ENCODE peak calls at places on chromosomes 4 and X, in ten cellular contexts. One of them, this sample, is unnamed.

GRCh38 chr4:63607186-63607872 is 801.9 kb downstream of the TECRL start:
- DNase-seq in activated CD4-positive, alpha-beta T cell treated with anti-CD3 and anti-CD28 coated beads for 48 hours: no peak
- DNase-seq in astrocyte of the hippocampus: no peak
- DNase-seq in hypothalamus: no peak
- DNase-seq in smooth muscle cell of the brain vasculature: no peak
- DNase-seq in NCI-H510A treated with DMSO at 0.1 percent for 48 hours: peak
- DNase-seq in heart left ventricle: no peak
- DNase-seq in activated CD4-positive, alpha-beta memory T cell treated with anti-CD3 and anti-CD28 coated beads, Interleukin-2, amount 10 ng/mL, durations not matched to agents 7 days and 5 days: no peak
- DNase-seq in AG20443: no peak
- DNase-seq in endothelial cell: no peak
- DNase-seq in this sample: no peak

GRCh38 chr4:120633810-120634209 is 288.7 kb downstream of the PRDM5 start:
- DNase-seq in hypothalamus: no peak
- DNase-seq in NCI-H510A treated with DMSO at 0.1 percent for 48 hours: no peak
- DNase-seq in smooth muscle cell of the brain vasculature: no peak
- DNase-seq in activated CD4-positive, alpha-beta memory T cell treated with anti-CD3 and anti-CD28 coated beads, Interleukin-2, amount 10 ng/mL, durations not matched to agents 7 days and 5 days: no peak
- DNase-seq in heart left ventricle: no peak
- DNase-seq in endothelial cell: no peak
- DNase-seq in astrocyte of the hippocampus: no peak
- DNase-seq in AG20443: no peak
- DNase-seq in activated CD4-positive, alpha-beta T cell treated with anti-CD3 and anti-CD28 coated beads for 48 hours: no peak
- DNase-seq in this sample: no peak

GRCh38 chr4:76894537-76894936 is 3.4 kb downstream of the SOWAHB start:
- DNase-seq in hypothalamus: no peak
- DNase-seq in activated CD4-positive, alpha-beta T cell treated with anti-CD3 and anti-CD28 coated beads for 48 hours: no peak
- DNase-seq in activated CD4-positive, alpha-beta memory T cell treated with anti-CD3 and anti-CD28 coated beads, Interleukin-2, amount 10 ng/mL, durations not matched to agents 7 days and 5 days: no peak
- DNase-seq in smooth muscle cell of the brain vasculature: no peak
- DNase-seq in astrocyte of the hippocampus: no peak
- DNase-seq in NCI-H510A treated with DMSO at 0.1 percent for 48 hours: no peak
- DNase-seq in AG20443: no peak
- DNase-seq in endothelial cell: no peak
- DNase-seq in heart left ventricle: no peak
- DNase-seq in this sample: no peak

GRCh38 chr4:30837131-30837539 is 117.0 kb downstream of the PCDH7 start:
- DNase-seq in NCI-H510A treated with DMSO at 0.1 percent for 48 hours: no peak
- DNase-seq in smooth muscle cell of the brain vasculature: no peak
- DNase-seq in endothelial cell: no peak
- DNase-seq in activated CD4-positive, alpha-beta T cell treated with anti-CD3 and anti-CD28 coated beads for 48 hours: no peak
- DNase-seq in heart left ventricle: no peak
- DNase-seq in AG20443: peak
- DNase-seq in activated CD4-positive, alpha-beta memory T cell treated with anti-CD3 and anti-CD28 coated beads, Interleukin-2, amount 10 ng/mL, durations not matched to agents 7 days and 5 days: no peak
- DNase-seq in astrocyte of the hippocampus: peak
- DNase-seq in hypothalamus: no peak
- DNase-seq in this sample: no peak

GRCh38 chrX:37922926-37923325 is 75.6 kb upstream of the DYNLT3 start:
- DNase-seq in NCI-H510A treated with DMSO at 0.1 percent for 48 hours: no peak
- DNase-seq in astrocyte of the hippocampus: no peak
- DNase-seq in heart left ventricle: no peak
- DNase-seq in activated CD4-positive, alpha-beta memory T cell treated with anti-CD3 and anti-CD28 coated beads, Interleukin-2, amount 10 ng/mL, durations not matched to agents 7 days and 5 days: no peak
- DNase-seq in endothelial cell: no peak
- DNase-seq in hypothalamus: no peak
- DNase-seq in smooth muscle cell of the brain vasculature: no peak
- DNase-seq in AG20443: no peak
- DNase-seq in activated CD4-positive, alpha-beta T cell treated with anti-CD3 and anti-CD28 coated beads for 48 hours: no peak
- DNase-seq in this sample: no peak

GRCh38 chr4:1052231-1052671 is 40.8 kb downstream of the FGFRL1 start:
- DNase-seq in smooth muscle cell of the brain vasculature: no peak
- DNase-seq in hypothalamus: no peak
- DNase-seq in activated CD4-positive, alpha-beta T cell treated with anti-CD3 and anti-CD28 coated beads for 48 hours: no peak
- DNase-seq in endothelial cell: no peak
- DNase-seq in AG20443: no peak
- DNase-seq in NCI-H510A treated with DMSO at 0.1 percent for 48 hours: no peak
- DNase-seq in astrocyte of the hippocampus: no peak
- DNase-seq in heart left ventricle: no peak
- DNase-seq in activated CD4-positive, alpha-beta memory T cell treated with anti-CD3 and anti-CD28 coated beads, Interleukin-2, amount 10 ng/mL, durations not matched to agents 7 days and 5 days: no peak
- DNase-seq in this sample: no peak

GRCh38 chr4:8182294-8182693 is 16.8 kb upstream of the SH3TC1 start:
- DNase-seq in heart left ventricle: no peak
- DNase-seq in hypothalamus: no peak
- DNase-seq in endothelial cell: no peak
- DNase-seq in smooth muscle cell of the brain vasculature: no peak
- DNase-seq in activated CD4-positive, alpha-beta T cell treated with anti-CD3 and anti-CD28 coated beads for 48 hours: no peak
- DNase-seq in NCI-H510A treated with DMSO at 0.1 percent for 48 hours: no peak
- DNase-seq in AG20443: no peak
- DNase-seq in activated CD4-positive, alpha-beta memory T cell treated with anti-CD3 and anti-CD28 coated beads, Interleukin-2, amount 10 ng/mL, durations not matched to agents 7 days and 5 days: no peak
- DNase-seq in astrocyte of the hippocampus: no peak
- DNase-seq in this sample: no peak

GRCh38 chrX:45771560-45772340 is 571.1 kb upstream of the DIPK2B start:
- DNase-seq in activated CD4-positive, alpha-beta T cell treated with anti-CD3 and anti-CD28 coated beads for 48 hours: peak
- DNase-seq in AG20443: no peak
- DNase-seq in NCI-H510A treated with DMSO at 0.1 percent for 48 hours: no peak
- DNase-seq in hypothalamus: no peak
- DNase-seq in astrocyte of the hippocampus: peak
- DNase-seq in endothelial cell: no peak
- DNase-seq in smooth muscle cell of the brain vasculature: no peak
- DNase-seq in heart left ventricle: peak
- DNase-seq in activated CD4-positive, alpha-beta memory T cell treated with anti-CD3 and anti-CD28 coated beads, Interleukin-2, amount 10 ng/mL, durations not matched to agents 7 days and 5 days: peak
- DNase-seq in this sample: peak

GRCh38 chr4:76120199-76120598 is 28.0 kb downstream of the NUP54 start:
- DNase-seq in heart left ventricle: no peak
- DNase-seq in hypothalamus: no peak
- DNase-seq in NCI-H510A treated with DMSO at 0.1 percent for 48 hours: no peak
- DNase-seq in activated CD4-positive, alpha-beta T cell treated with anti-CD3 and anti-CD28 coated beads for 48 hours: no peak
- DNase-seq in astrocyte of the hippocampus: no peak
- DNase-seq in AG20443: no peak
- DNase-seq in smooth muscle cell of the brain vasculature: no peak
- DNase-seq in activated CD4-positive, alpha-beta memory T cell treated with anti-CD3 and anti-CD28 coated beads, Interleukin-2, amount 10 ng/mL, durations not matched to agents 7 days and 5 days: no peak
- DNase-seq in endothelial cell: no peak
- DNase-seq in this sample: no peak

GRCh38 chr4:84254537-84254936 is 244.6 kb downstream of the NKX6-1 start:
- DNase-seq in NCI-H510A treated with DMSO at 0.1 percent for 48 hours: no peak
- DNase-seq in activated CD4-positive, alpha-beta T cell treated with anti-CD3 and anti-CD28 coated beads for 48 hours: no peak
- DNase-seq in smooth muscle cell of the brain vasculature: no peak
- DNase-seq in heart left ventricle: no peak
- DNase-seq in AG20443: no peak
- DNase-seq in activated CD4-positive, alpha-beta memory T cell treated with anti-CD3 and anti-CD28 coated beads, Interleukin-2, amount 10 ng/mL, durations not matched to agents 7 days and 5 days: no peak
- DNase-seq in astrocyte of the hippocampus: no peak
- DNase-seq in endothelial cell: no peak
- DNase-seq in hypothalamus: no peak
- DNase-seq in this sample: no peak

GRCh38 chr4:20276848-20277247 is 25.1 kb downstream of the SLIT2 start:
- DNase-seq in endothelial cell: no peak
- DNase-seq in hypothalamus: no peak
- DNase-seq in NCI-H510A treated with DMSO at 0.1 percent for 48 hours: no peak
- DNase-seq in heart left ventricle: no peak
- DNase-seq in AG20443: no peak
- DNase-seq in activated CD4-positive, alpha-beta memory T cell treated with anti-CD3 and anti-CD28 coated beads, Interleukin-2, amount 10 ng/mL, durations not matched to agents 7 days and 5 days: no peak
- DNase-seq in smooth muscle cell of the brain vasculature: no peak
- DNase-seq in astrocyte of the hippocampus: no peak
- DNase-seq in activated CD4-positive, alpha-beta T cell treated with anti-CD3 and anti-CD28 coated beads for 48 hours: no peak
- DNase-seq in this sample: no peak

GRCh38 chr4:8305851-8306361 is 36.4 kb downstream of the HTRA3 start:
- DNase-seq in hypothalamus: no peak
- DNase-seq in endothelial cell: no peak
- DNase-seq in AG20443: no peak
- DNase-seq in activated CD4-positive, alpha-beta T cell treated with anti-CD3 and anti-CD28 coated beads for 48 hours: no peak
- DNase-seq in NCI-H510A treated with DMSO at 0.1 percent for 48 hours: no peak
- DNase-seq in activated CD4-positive, alpha-beta memory T cell treated with anti-CD3 and anti-CD28 coated beads, Interleukin-2, amount 10 ng/mL, durations not matched to agents 7 days and 5 days: no peak
- DNase-seq in heart left ventricle: peak
- DNase-seq in astrocyte of the hippocampus: no peak
- DNase-seq in smooth muscle cell of the brain vasculature: no peak
- DNase-seq in this sample: no peak

GRCh38 chr4:85409251-85409650 is 65.7 kb upstream of the ARHGAP24 start:
- DNase-seq in AG20443: no peak
- DNase-seq in smooth muscle cell of the brain vasculature: no peak
- DNase-seq in activated CD4-positive, alpha-beta T cell treated with anti-CD3 and anti-CD28 coated beads for 48 hours: no peak
- DNase-seq in NCI-H510A treated with DMSO at 0.1 percent for 48 hours: no peak
- DNase-seq in astrocyte of the hippocampus: no peak
- DNase-seq in activated CD4-positive, alpha-beta memory T cell treated with anti-CD3 and anti-CD28 coated beads, Interleukin-2, amount 10 ng/mL, durations not matched to agents 7 days and 5 days: no peak
- DNase-seq in endothelial cell: no peak
- DNase-seq in heart left ventricle: no peak
- DNase-seq in hypothalamus: no peak
- DNase-seq in this sample: no peak

GRCh38 chrX:44428989-44429627 is 85.6 kb upstream of the EFHC2 start:
- DNase-seq in NCI-H510A treated with DMSO at 0.1 percent for 48 hours: no peak
- DNase-seq in smooth muscle cell of the brain vasculature: no peak
- DNase-seq in AG20443: no peak
- DNase-seq in hypothalamus: no peak
- DNase-seq in activated CD4-positive, alpha-beta T cell treated with anti-CD3 and anti-CD28 coated beads for 48 hours: peak
- DNase-seq in endothelial cell: no peak
- DNase-seq in heart left ventricle: no peak
- DNase-seq in activated CD4-positive, alpha-beta memory T cell treated with anti-CD3 and anti-CD28 coated beads, Interleukin-2, amount 10 ng/mL, durations not matched to agents 7 days and 5 days: no peak
- DNase-seq in astrocyte of the hippocampus: no peak
- DNase-seq in this sample: no peak

GRCh38 chrX:12949927-12950656 is 24.8 kb upstream of the TMSB4X start:
- DNase-seq in smooth muscle cell of the brain vasculature: no peak
- DNase-seq in astrocyte of the hippocampus: peak
- DNase-seq in activated CD4-positive, alpha-beta T cell treated with anti-CD3 and anti-CD28 coated beads for 48 hours: peak
- DNase-seq in endothelial cell: no peak
- DNase-seq in hypothalamus: peak
- DNase-seq in NCI-H510A treated with DMSO at 0.1 percent for 48 hours: no peak
- DNase-seq in heart left ventricle: peak
- DNase-seq in AG20443: peak
- DNase-seq in activated CD4-positive, alpha-beta memory T cell treated with anti-CD3 and anti-CD28 coated beads, Interleukin-2, amount 10 ng/mL, durations not matched to agents 7 days and 5 days: peak
- DNase-seq in this sample: peak

GRCh38 chrX:85914431-85914830 is 132.9 kb downstream of the CHM start:
- DNase-seq in AG20443: no peak
- DNase-seq in astrocyte of the hippocampus: no peak
- DNase-seq in activated CD4-positive, alpha-beta memory T cell treated with anti-CD3 and anti-CD28 coated beads, Interleukin-2, amount 10 ng/mL, durations not matched to agents 7 days and 5 days: no peak
- DNase-seq in smooth muscle cell of the brain vasculature: no peak
- DNase-seq in activated CD4-positive, alpha-beta T cell treated with anti-CD3 and anti-CD28 coated beads for 48 hours: no peak
- DNase-seq in NCI-H510A treated with DMSO at 0.1 percent for 48 hours: no peak
- DNase-seq in endothelial cell: no peak
- DNase-seq in heart left ventricle: no peak
- DNase-seq in hypothalamus: no peak
- DNase-seq in this sample: no peak

GRCh38 chr4:23789765-23790164 is 100.1 kb downstream of the PPARGC1A start:
- DNase-seq in endothelial cell: no peak
- DNase-seq in hypothalamus: no peak
- DNase-seq in heart left ventricle: peak
- DNase-seq in NCI-H510A treated with DMSO at 0.1 percent for 48 hours: no peak
- DNase-seq in activated CD4-positive, alpha-beta memory T cell treated with anti-CD3 and anti-CD28 coated beads, Interleukin-2, amount 10 ng/mL, durations not matched to agents 7 days and 5 days: no peak
- DNase-seq in smooth muscle cell of the brain vasculature: peak
- DNase-seq in astrocyte of the hippocampus: peak
- DNase-seq in AG20443: peak
- DNase-seq in activated CD4-positive, alpha-beta T cell treated with anti-CD3 and anti-CD28 coated beads for 48 hours: no peak
- DNase-seq in this sample: no peak

GRCh38 chr4:168059251-168059650 is 33.1 kb upstream of the ANXA10 start:
- DNase-seq in hypothalamus: no peak
- DNase-seq in AG20443: no peak
- DNase-seq in endothelial cell: no peak
- DNase-seq in activated CD4-positive, alpha-beta T cell treated with anti-CD3 and anti-CD28 coated beads for 48 hours: no peak
- DNase-seq in activated CD4-positive, alpha-beta memory T cell treated with anti-CD3 and anti-CD28 coated beads, Interleukin-2, amount 10 ng/mL, durations not matched to agents 7 days and 5 days: no peak
- DNase-seq in smooth muscle cell of the brain vasculature: peak
- DNase-seq in NCI-H510A treated with DMSO at 0.1 percent for 48 hours: no peak
- DNase-seq in heart left ventricle: no peak
- DNase-seq in astrocyte of the hippocampus: peak
- DNase-seq in this sample: no peak

This sample was measured in activated naive CD4-positive, alpha-beta T cell treated with Interleukin-2 at 50 U/mL for 16 hours.